ENCODE peak calls at places on chromosome 1, in seven cellular contexts. N is brain microvascular endothelial cell, M is right lobe of liver, H is lower lobe of right lung, Y is fibroblast of the aortic adventitia, T is Caco-2, A is Peyer's patch. R is an unnamed sample.

GRCh38 chr1:215842905-215843304 is 275.8 kb downstream of the KCTD3 start:
- DNase-seq in N (no peak), M (no peak), H (no peak), Y (no peak), T (no peak), A (no peak), R (no peak)

GRCh38 chr1:173768827-173769226 is 54.0 kb downstream of the KLHL20 start:
- DNase-seq in N (no peak), M (no peak), H (no peak), Y (no peak), T (no peak), A (no peak), R (no peak)

GRCh38 chr1:155127105-155127671 is 488 bp upstream of the EFNA1 start:
- DNase-seq in N (peak; percentile 41), M (peak; percentile 89), H (peak; percentile 88), Y (peak; percentile 34), T (peak; percentile 82), A (no peak), R (peak; percentile 51)

GRCh38 chr1:83115785-83116184 is 883.1 kb downstream of the TTLL7 start:
- DNase-seq in N (no peak), M (no peak), H (no peak), Y (no peak), T (no peak), A (no peak), R (no peak)

GRCh38 chr1:42403880-42404400 is 23.3 kb downstream of the RIMKLA start:
- DNase-seq in N (no peak), M (no peak), H (no peak), Y (no peak), T (no peak), A (no peak), R (no peak)

GRCh38 chr1:15760520-15761211 is 2.1 kb downstream of the FBLIM1 start:
- DNase-seq in N (peak; percentile 53), M (no peak), H (no peak), Y (peak; percentile 81), T (no peak), A (no peak), R (peak; percentile 86)

GRCh38 chr1:247456024-247456423 is 1.9 kb downstream of the OR2B11 start:
- DNase-seq in N (no peak), M (no peak), H (no peak), Y (no peak), T (no peak), A (no peak), R (no peak)

GRCh38 chr1:19400189-19400588 is 85.2 kb downstream of the CAPZB start:
- DNase-seq in N (no peak), M (no peak), H (no peak), Y (peak; percentile 59), T (no peak), A (no peak), R (no peak)

GRCh38 chr1:200556005-200556404 is 64.5 kb downstream of the KIF14 start:
- DNase-seq in N (no peak), M (no peak), H (no peak), Y (peak; percentile 43), T (no peak), A (no peak), R (no peak)

GRCh38 chr1:12180315-12180714 is 13.5 kb downstream of the TNFRSF1B start:
- DNase-seq in N (no peak), M (peak; percentile 89), H (peak; percentile 92), Y (no peak), T (peak; percentile 38), A (no peak), R (peak; percentile 66)

GRCh38 chr1:3625151-3625907 is 514 bp downstream of the TPRG1L start:
- DNase-seq in N (peak; percentile 53), M (peak; percentile 63), H (peak; percentile 60), Y (peak; percentile 53), T (peak; percentile 67), A (peak; percentile 26), R (peak; percentile 41)

GRCh38 chr1:25619101-25619890 is 2.7 kb downstream of the MAN1C1 start:
- DNase-seq in N (no peak), M (peak; percentile 34), H (no peak), Y (peak; percentile 17), T (peak; percentile 73), A (peak; percentile 31), R (peak; percentile 17)

GRCh38 chr1:246151796-246152434 is 355.2 kb downstream of the SMYD3 start:
- DNase-seq in N (peak; percentile 24), M (no peak), H (no peak), Y (no peak), T (no peak), A (no peak), R (no peak)
- TF ChIP-seq CTCF in N (peak; percentile 27), M (no peak), H (no peak), Y (no peak), T (no peak), A (no peak), R (peak; percentile 7)

GRCh38 chr1:21392587-21393263 is 47.2 kb upstream of the NBPF3 start:
- DNase-seq in N (no peak), M (no peak), H (no peak), Y (no peak), T (no peak), A (no peak), R (peak; percentile 12)

GRCh38 chr1:21396516-21396915 is 43.4 kb upstream of the NBPF3 start:
- DNase-seq in N (no peak), M (no peak), H (no peak), Y (no peak), T (no peak), A (no peak), R (no peak)

DNA sequence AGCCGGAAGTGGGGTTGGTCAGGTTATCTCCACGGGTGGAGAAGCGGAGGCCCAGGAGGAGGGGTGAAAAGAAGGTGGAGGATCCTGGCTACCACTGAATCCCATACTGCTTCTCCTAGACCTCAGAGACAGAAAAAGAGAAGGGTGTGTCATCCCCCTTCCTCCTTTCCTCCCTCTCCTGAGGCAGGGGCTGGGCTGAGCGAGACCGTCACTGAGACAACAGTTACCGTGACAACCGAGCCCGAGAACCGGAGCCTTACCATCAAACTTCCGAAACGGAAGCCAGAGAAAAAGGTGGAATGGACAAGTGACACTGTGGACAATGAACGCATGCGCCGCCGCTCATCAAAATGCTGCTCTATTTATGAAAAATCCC is 42.1 kb upstream of the NBPF3 start:
- DNase-seq in N (no peak), M (peak; percentile 21), H (peak; percentile 46), Y (no peak), T (no peak), A (peak; percentile 35), R (no peak)
- H3K4me3 ChIP-seq in N (no peak overlapping the region), M (no peak overlapping the region), H (no peak overlapping the region), Y (no peak overlapping the region), T (no peak overlapping the region), A (no peak overlapping the region), R (no peak overlapping the region)

GRCh38 chr1:36306210-36306901 is at the start of gene SH3D21:
- DNase-seq in N (no peak), M (peak; percentile 79), H (peak; percentile 81), Y (no peak), T (peak; percentile 84), A (peak; percentile 48), R (no peak)
- TF ChIP-seq CTCF in N (peak; percentile 38), M (peak; percentile 29), H (peak; percentile 16), Y (no peak), T (no peak), A (peak; percentile 10), R (no peak)

GRCh38 chr1:94637096-94637495 is 95.5 kb upstream of the F3 start:
- DNase-seq in N (no peak), M (no peak), H (no peak), Y (no peak), T (no peak), A (no peak), R (no peak)

GRCh38 chr1:94629259-94630181 is 88.0 kb upstream of the F3 start:
- DNase-seq in N (no peak), M (no peak), H (no peak), Y (no peak), T (no peak), A (no peak), R (peak; percentile 75)

GRCh38 chr1:94636625-94637024 is 95.1 kb upstream of the F3 start:
- DNase-seq in N (no peak), M (no peak), H (no peak), Y (peak; percentile 86), T (no peak), A (no peak), R (peak; percentile 95)

GRCh38 chr1:94634977-94635416 is 93.4 kb upstream of the F3 start:
- DNase-seq in N (no peak), M (no peak), H (no peak), Y (no peak), T (no peak), A (no peak), R (peak; percentile 96)

DNA sequence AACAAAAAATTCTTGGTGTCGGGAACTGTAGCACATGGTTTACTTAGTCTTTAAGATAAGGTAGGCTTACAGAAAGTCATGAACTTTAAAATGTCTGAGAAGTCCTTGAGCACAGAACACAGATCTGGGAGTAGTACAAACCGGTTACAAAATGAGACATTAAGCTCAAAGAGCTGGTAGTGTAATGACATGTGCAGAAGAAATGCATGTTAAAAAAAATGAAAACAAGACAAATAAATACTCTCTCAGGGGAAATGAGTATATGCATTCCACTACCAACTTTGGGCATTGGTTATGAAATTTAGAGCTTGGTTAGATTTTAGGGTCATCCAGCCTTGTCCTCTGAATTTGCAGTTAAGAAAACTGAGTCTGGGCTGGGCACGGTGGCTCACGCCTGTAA is 91.5 kb upstream of the F3 start:
- DNase-seq in N (no peak), M (no peak), H (no peak), Y (no peak), T (no peak), A (no peak), R (peak; percentile 96)
- H3K4me3 ChIP-seq in N (no peak overlapping the region), M (no peak overlapping the region), H (no peak overlapping the region), Y (no peak overlapping the region), T (no peak overlapping the region), A (no peak overlapping the region), R (no peak overlapping the region)

GRCh38 chr1:220902916-220903315 is 23.7 kb downstream of the HLX start:
- DNase-seq in N (no peak), M (no peak), H (no peak), Y (peak; percentile 49), T (no peak), A (no peak), R (no peak)
- TF ChIP-seq CTCF in N (no peak), M (no peak), H (no peak), Y (no peak), T (no peak), A (no peak), R (no peak)

GRCh38 chr1:63774617-63775417 is 1.0 kb downstream of the ROR1 start:
- DNase-seq in N (peak; percentile 33), M (peak; percentile 28), H (peak; percentile 59), Y (peak; percentile 52), T (peak; percentile 28), A (peak; percentile 30), R (peak; percentile 55)

GRCh38 chr1:63772876-63773275 is 941 bp upstream of the ROR1 start:
- DNase-seq in N (no peak), M (no peak), H (no peak), Y (no peak), T (no peak), A (no peak), R (no peak)

GRCh38 chr1:63773815-63774616 is at the start of gene ROR1:
- DNase-seq in N (peak; percentile 85), M (peak; percentile 86), H (peak; percentile 89), Y (peak; percentile 80), T (peak; percentile 90), A (peak; percentile 72), R (peak; percentile 85)

GRCh38 chr1:63772201-63772600 is 1.6 kb upstream of the ROR1 start:
- DNase-seq in N (no peak), M (no peak), H (no peak), Y (no peak), T (no peak), A (no peak), R (no peak)

GRCh38 chr1:63773496-63773814 is 362 bp upstream of the ROR1 start:
- DNase-seq in N (no peak), M (no peak), H (no peak), Y (no peak), T (no peak), A (no peak), R (no peak)
- H3K4me3 ChIP-seq in N (peak overlapping the region; percentile 76), M (peak overlapping the region; percentile 55), H (peak overlapping the region; percentile 69), Y (peak overlapping the region; percentile 82), T (peak overlapping the region; percentile 84), A (peak overlapping the region; percentile 86), R (peak overlapping the region; percentile 82)